ENCODE peak calls at places on chromosomes 11 and 22, in four cellular contexts. One of them, this sample, is unnamed. For H3K36me3, the result is how much of the 10 kb centered on the place peaks cover.

GRCh38 chr11:11155962-11156815 is 196.9 kb downstream of the CSNK2A3 start:
- DNase-seq in H1: peak
- DNase-seq in neuronal stem cell: peak
- DNase-seq in mesenchymal stem cell: no peak
- DNase-seq in this sample: peak

GRCh38 chr22:28716686-28717085 is 24.9 kb downstream of the CHEK2 start:
- DNase-seq in H1: no peak
- DNase-seq in neuronal stem cell: no peak
- DNase-seq in mesenchymal stem cell: peak
- DNase-seq in this sample: no peak

GRCh38 chr11:6099577-6099976 is 7.9 kb upstream of the OR56B4 start:
- DNase-seq in H1: no peak
- DNase-seq in neuronal stem cell: no peak
- DNase-seq in mesenchymal stem cell: no peak
- DNase-seq in this sample: no peak

GRCh38 chr11:387193-387793 is 6.7 kb upstream of the PKP3 start:
- DNase-seq in H1: no peak
- DNase-seq in neuronal stem cell: no peak
- DNase-seq in mesenchymal stem cell: no peak
- DNase-seq in this sample: no peak

GRCh38 chr11:808427-809286 is 1.1 kb upstream of the RPLP2 start:
- DNase-seq in H1: no peak
- DNase-seq in neuronal stem cell: no peak
- DNase-seq in mesenchymal stem cell: no peak
- DNase-seq in this sample: peak

GRCh38 chr22:17370036-17370765 is 941 bp downstream of the CECR2 start:
- DNase-seq in H1: no peak
- DNase-seq in neuronal stem cell: no peak
- DNase-seq in mesenchymal stem cell: peak
- DNase-seq in this sample: no peak

GRCh38 chr11:128789497-128790080 is 77.5 kb downstream of the KCNJ1 start:
- DNase-seq in H1: no peak
- DNase-seq in neuronal stem cell: no peak
- DNase-seq in mesenchymal stem cell: no peak
- DNase-seq in this sample: no peak

GRCh38 chr11:68963779-68964178 is 17.0 kb downstream of the MRGPRD start:
- DNase-seq in H1: no peak
- DNase-seq in neuronal stem cell: no peak
- DNase-seq in mesenchymal stem cell: no peak
- DNase-seq in this sample: peak

GRCh38 chr22:27270818-27271510 is 530.6 kb downstream of the MN1 start:
- DNase-seq in H1: no peak
- DNase-seq in neuronal stem cell: no peak
- DNase-seq in mesenchymal stem cell: no peak
- DNase-seq in this sample: no peak

GRCh38 chr11:73100578-73100977 is 41.5 kb downstream of the FCHSD2 start:
- DNase-seq in H1: no peak
- DNase-seq in neuronal stem cell: no peak
- DNase-seq in mesenchymal stem cell: no peak
- DNase-seq in this sample: no peak

GRCh38 chr11:73095613-73096012 is 46.5 kb downstream of the FCHSD2 start:
- DNase-seq in H1: no peak
- DNase-seq in neuronal stem cell: no peak
- DNase-seq in mesenchymal stem cell: no peak
- DNase-seq in this sample: no peak

GRCh38 chr11:73099512-73100266 is 42.4 kb downstream of the FCHSD2 start:
- DNase-seq in H1: no peak
- DNase-seq in neuronal stem cell: no peak
- DNase-seq in mesenchymal stem cell: no peak
- DNase-seq in this sample: no peak
- H2BK12ac ChIP-seq in H1: peak
- H2BK12ac ChIP-seq in neuronal stem cell: no peak
- H2BK12ac ChIP-seq in mesenchymal stem cell: no peak
- H2BK12ac ChIP-seq in this sample: no peak

DNA sequence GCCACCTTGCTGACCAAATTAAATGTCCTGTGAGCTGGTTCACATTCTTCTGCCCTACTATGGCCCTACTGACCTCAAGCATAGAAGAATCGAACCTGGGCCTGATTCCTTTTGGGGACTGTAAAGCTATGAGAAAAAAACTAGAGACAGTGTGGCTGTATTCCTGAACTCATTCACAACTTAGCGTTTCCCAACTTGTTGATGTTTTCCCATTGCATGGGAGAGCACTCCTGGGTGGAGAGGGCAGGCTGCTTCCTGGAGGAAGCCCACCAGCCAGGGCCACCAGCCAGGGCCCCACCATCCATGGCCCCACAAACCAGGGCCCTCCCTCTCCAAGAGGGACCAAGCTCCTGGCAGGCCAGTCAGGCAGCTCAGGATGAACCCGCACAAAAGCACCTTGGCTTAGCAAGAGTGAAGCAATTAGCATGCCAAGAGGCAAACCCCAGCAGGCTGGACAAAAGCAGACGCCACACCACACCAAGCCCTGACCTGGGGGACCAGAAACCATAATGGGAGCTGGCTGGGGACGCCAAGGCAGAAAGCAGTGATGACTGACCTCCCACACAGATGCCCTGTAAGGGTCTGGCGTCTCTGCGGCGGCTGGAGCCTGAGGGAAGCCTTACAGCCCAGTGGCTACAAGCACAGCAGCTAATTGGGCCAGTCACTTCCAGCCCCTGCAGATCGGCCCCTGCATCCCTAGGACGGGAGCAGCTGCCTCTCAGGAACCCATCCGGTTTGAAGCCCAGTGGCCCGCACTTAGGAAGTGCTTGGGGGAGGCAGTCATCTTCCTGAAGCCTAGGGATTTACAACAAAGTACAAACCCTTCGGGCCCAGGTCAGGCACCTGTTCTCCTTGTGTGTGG is 2.1 kb downstream of the CERK start:
- DNase-seq in H1: no peak
- DNase-seq in neuronal stem cell: no peak
- DNase-seq in mesenchymal stem cell: peak
- DNase-seq in this sample: no peak
- H3K23ac ChIP-seq in H1: no peak
- H3K23ac ChIP-seq in neuronal stem cell: peak
- H3K23ac ChIP-seq in mesenchymal stem cell: peak
- H3K23ac ChIP-seq in this sample: no peak

GRCh38 chr22:38233427-38233826 is 31.6 kb downstream of the MAFF start:
- DNase-seq in H1: no peak
- DNase-seq in neuronal stem cell: no peak
- DNase-seq in mesenchymal stem cell: no peak
- DNase-seq in this sample: no peak
- H3K36me3 ChIP-seq in H1: under half
- H3K36me3 ChIP-seq in neuronal stem cell: under half
- H3K36me3 ChIP-seq in mesenchymal stem cell: half or more
- H3K36me3 ChIP-seq in this sample: half or more

DNA sequence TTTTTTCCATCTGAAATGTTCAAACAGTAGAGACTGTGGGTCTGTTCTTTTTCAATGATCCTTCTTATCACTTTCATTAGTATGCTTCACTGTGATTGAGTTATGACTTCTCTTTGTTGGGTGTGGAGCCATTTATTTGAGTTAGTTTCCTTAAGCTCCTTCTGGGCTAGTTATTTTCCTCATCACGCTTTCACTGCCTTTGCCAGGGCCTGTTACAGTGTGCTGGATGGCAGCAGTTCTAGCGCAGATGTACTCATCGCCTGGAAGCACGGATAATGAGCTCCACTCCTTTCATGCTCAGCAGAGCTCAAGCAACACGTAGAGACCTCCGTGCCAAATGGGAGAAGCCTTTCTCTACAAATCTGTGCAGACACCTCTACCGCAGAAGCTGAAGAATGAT is 7.0 kb upstream of the ARHGAP42 start:
- DNase-seq in H1: no peak
- DNase-seq in neuronal stem cell: no peak
- DNase-seq in mesenchymal stem cell: no peak
- DNase-seq in this sample: no peak
- H2BK12ac ChIP-seq in H1: peak
- H2BK12ac ChIP-seq in neuronal stem cell: no peak
- H2BK12ac ChIP-seq in mesenchymal stem cell: peak
- H2BK12ac ChIP-seq in this sample: peak

This sample was measured in trophoblast cell.